ENCODE peak calls at places on chromosomes 4 and X, in seven cellular contexts. N is adrenal gland, H is kidney, P is HFFc6, Q is GM13977, M is mucosa of descending colon, E is omental fat pad. S is an unnamed sample.

GRCh38 chrX:150312931-150313330 is 50.2 kb upstream of the MAMLD1 start:
- DNase-seq in N (no peak), H (no peak), P (no peak), Q (no peak), M (no peak), E (no peak), S (no peak)

GRCh38 chr4:44145868-44146267 is 302.7 kb downstream of the KCTD8 start:
- DNase-seq in N (no peak), H (no peak), P (no peak), Q (no peak), M (no peak), E (no peak), S (no peak)

GRCh38 chrX:107818900-107819521 is 6.7 kb upstream of the MID2 start:
- DNase-seq in N (no peak), H (no peak), P (no peak), Q (no peak), M (no peak), E (no peak), S (no peak)

GRCh38 chrX:130654409-130654970 is 248.5 kb downstream of the ENOX2 start:
- DNase-seq in N (no peak), H (no peak), P (no peak), Q (no peak), M (no peak), E (no peak), S (no peak)

GRCh38 chr4:125421547-125421946 is 106.8 kb downstream of the FAT4 start:
- DNase-seq in N (no peak), H (no peak), P (no peak), Q (no peak), M (no peak), E (no peak), S (no peak)

GRCh38 chr4:93718233-93718632 is 110.3 kb upstream of the ATOH1 start:
- DNase-seq in N (no peak), H (no peak), P (no peak), Q (no peak), M (no peak), E (no peak), S (no peak)

GRCh38 chrX:68684291-68684918 is 36.9 kb downstream of the STARD8 start:
- DNase-seq in N (peak), H (peak), P (no peak), Q (no peak), M (peak), E (no peak), S (no peak)

GRCh38 chr4:102174800-102175199 is 170.5 kb downstream of the SLC39A8 start:
- DNase-seq in N (peak), H (no peak), P (peak), Q (no peak), M (no peak), E (no peak), S (no peak)

GRCh38 chrX:24371391-24371972 is 11.0 kb downstream of the SUPT20HL1 start:
- DNase-seq in N (peak), H (no peak), P (peak), Q (peak), M (no peak), E (peak), S (no peak)

GRCh38 chr4:26263165-26263564 is 57.6 kb upstream of the RBPJ start:
- DNase-seq in N (no peak), H (no peak), P (no peak), Q (no peak), M (no peak), E (no peak), S (no peak)

GRCh38 chr4:14446311-14446710 is 556.0 kb upstream of the CPEB2 start:
- DNase-seq in N (no peak), H (no peak), P (no peak), Q (no peak), M (no peak), E (no peak), S (no peak)

GRCh38 chr4:48470570-48470969 is 12.6 kb upstream of the SLC10A4 start:
- DNase-seq in N (no peak), H (no peak), P (no peak), Q (no peak), M (no peak), E (no peak), S (no peak)

GRCh38 chr4:176498857-176499256 is 179.1 kb downstream of the SPCS3 start:
- DNase-seq in N (no peak), H (no peak), P (no peak), Q (no peak), M (no peak), E (no peak), S (no peak)

GRCh38 chr4:148425327-148426110 is 16.7 kb downstream of the NR3C2 start:
- DNase-seq in N (no peak), H (no peak), P (no peak), Q (no peak), M (no peak), E (no peak), S (no peak)

GRCh38 chrX:134676440-134676839 is 18.2 kb upstream of the PLAC1 start:
- DNase-seq in N (no peak), H (no peak), P (peak), Q (no peak), M (no peak), E (no peak), S (no peak)

GRCh38 chr4:13615162-13615561 is 12.4 kb downstream of the BOD1L1 start:
- DNase-seq in N (no peak), H (no peak), P (no peak), Q (no peak), M (no peak), E (no peak), S (no peak)

GRCh38 chr4:153618831-153619230 is 65.2 kb upstream of the TLR2 start:
- DNase-seq in N (no peak), H (no peak), P (peak), Q (no peak), M (no peak), E (no peak), S (no peak)

GRCh38 chrX:49976682-49977197 is 54.3 kb downstream of the CLCN5 start:
- DNase-seq in N (no peak), H (no peak), P (no peak), Q (no peak), M (no peak), E (no peak), S (no peak)

GRCh38 chrX:115388879-115389278 is 99.4 kb downstream of the LUZP4 start:
- DNase-seq in N (no peak), H (no peak), P (no peak), Q (no peak), M (no peak), E (no peak), S (no peak)

GRCh38 chr4:8725845-8726244 is 133.3 kb downstream of the CPZ start:
- DNase-seq in N (peak), H (peak), P (no peak), Q (no peak), M (peak), E (no peak), S (peak)

GRCh38 chrX:94752434-94753169 is 1078.6 kb downstream of the FAM133A start:
- DNase-seq in N (no peak), H (no peak), P (no peak), Q (no peak), M (no peak), E (no peak), S (no peak)

GRCh38 chrX:2325076-2325784 is 175.5 kb downstream of the DHRSX start:
- DNase-seq in N (peak), H (peak), P (peak), Q (peak), M (peak), E (peak), S (no peak)

GRCh38 chr4:110196871-110197420 is 1.5 kb downstream of the ELOVL6 start:
- DNase-seq in N (peak), H (no peak), P (peak), Q (peak), M (peak), E (no peak), S (no peak)

GRCh38 chr4:61666248-61666647 is 466.1 kb downstream of the ADGRL3 start:
- DNase-seq in N (no peak), H (no peak), P (no peak), Q (no peak), M (no peak), E (no peak), S (no peak)

GRCh38 chr4:105894570-105895323 is 524 bp upstream of the NPNT start:
- DNase-seq in N (peak), H (no peak), P (no peak), Q (peak), M (peak), E (no peak), S (no peak)

GRCh38 chr4:156496797-156497196 is 474.8 kb downstream of the PDGFC start:
- DNase-seq in N (no peak), H (no peak), P (peak), Q (no peak), M (no peak), E (no peak), S (no peak)

GRCh38 chrX:133183806-133184205 is 34.3 kb downstream of the TFDP3 start:
- DNase-seq in N (no peak), H (no peak), P (no peak), Q (no peak), M (no peak), E (no peak), S (no peak)

GRCh38 chrX:8731579-8732395 is at the start of gene ANOS1:
- DNase-seq in N (peak), H (peak), P (no peak), Q (no peak), M (no peak), E (no peak), S (no peak)

GRCh38 chr4:5706486-5707290 is 1.7 kb downstream of the EVC2 start:
- DNase-seq in N (no peak), H (no peak), P (no peak), Q (no peak), M (no peak), E (no peak), S (no peak)

GRCh38 chrX:148530464-148531077 is 30.2 kb downstream of the AFF2 start:
- DNase-seq in N (peak), H (no peak), P (no peak), Q (no peak), M (no peak), E (no peak), S (no peak)

GRCh38 chr4:98546910-98547544 is 111.4 kb downstream of the TSPAN5 start:
- DNase-seq in N (no peak), H (no peak), P (peak), Q (no peak), M (no peak), E (no peak), S (no peak)
- TF ChIP-seq CTCF in N (no peak), H (no peak), P (peak), Q (no peak), M (no peak), E (no peak), S (no peak)

GRCh38 chr4:9765091-9765490 is 16.3 kb upstream of the DRD5 start:
- DNase-seq in N (peak), H (no peak), P (no peak), Q (peak), M (no peak), E (no peak), S (no peak)
- TF ChIP-seq CTCF in N (peak), H (peak), P (peak), Q (peak), M (peak), E (no peak), S (peak)

GRCh38 chr4:67700119-67700873 is 659 bp downstream of the UBA6 start:
- DNase-seq in N (no peak), H (no peak), P (peak), Q (peak), M (no peak), E (no peak), S (no peak)

GRCh38 chr4:67699603-67700002 is 1.4 kb downstream of the UBA6 start:
- DNase-seq in N (no peak), H (no peak), P (no peak), Q (no peak), M (peak), E (no peak), S (no peak)

GRCh38 chr4:67702166-67702565 is 1.2 kb upstream of the UBA6 start:
- DNase-seq in N (no peak), H (no peak), P (no peak), Q (no peak), M (no peak), E (no peak), S (no peak)

GRCh38 chr4:67697860-67698655 is 2.9 kb downstream of the UBA6 start:
- DNase-seq in N (no peak), H (no peak), P (no peak), Q (no peak), M (no peak), E (no peak), S (no peak)

DNA sequence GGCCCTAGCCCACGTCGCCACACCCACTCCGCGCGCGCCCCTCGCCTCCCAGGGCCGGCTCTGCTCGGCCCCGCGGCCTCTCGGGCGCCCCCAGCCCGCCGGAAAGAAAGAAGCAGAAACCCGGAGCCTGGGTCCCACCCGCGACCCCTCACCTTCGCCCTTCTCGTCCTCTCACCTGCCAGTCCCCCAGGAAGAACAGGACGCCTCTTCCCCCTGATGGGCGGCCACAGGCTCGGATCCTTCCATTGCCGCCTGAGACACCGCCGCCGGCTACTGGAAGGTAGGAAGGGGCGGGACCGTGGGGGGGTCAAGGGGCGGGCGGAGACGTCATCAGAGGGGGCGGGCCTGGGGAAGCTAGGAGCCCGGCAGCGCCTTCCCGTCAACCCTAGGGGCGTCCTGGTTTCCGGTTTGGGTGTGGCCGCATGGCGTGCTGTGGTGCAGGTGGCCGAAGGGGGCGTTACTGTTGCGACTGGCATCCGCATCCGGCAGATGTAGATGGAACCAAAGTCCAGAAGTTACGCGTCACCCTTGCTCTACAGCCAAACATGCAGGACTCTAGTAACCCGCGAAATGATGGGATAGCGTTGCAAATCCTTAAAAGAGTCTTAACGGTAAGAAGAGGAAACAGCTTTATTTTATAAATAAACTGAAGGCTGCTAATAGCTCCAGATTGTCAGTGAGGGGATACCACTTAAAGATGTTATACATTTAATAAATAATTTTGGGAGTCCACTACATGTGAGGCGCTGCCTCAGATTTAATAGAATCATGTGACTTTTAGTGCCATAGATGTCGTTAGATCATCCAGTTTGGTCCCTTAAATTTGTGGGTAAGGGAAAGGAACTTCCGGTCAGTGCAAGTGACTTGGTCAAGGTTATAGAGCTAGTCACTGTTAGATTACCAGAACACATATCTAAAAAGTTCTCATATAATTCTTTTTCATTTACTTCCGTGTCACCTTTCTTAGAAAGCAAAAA is at the start of gene UBA6:
- DNase-seq in N (peak), H (peak), P (peak), Q (peak), M (peak), E (peak), S (peak)
- TF ChIP-seq CTCF in N (peak), H (peak), P (peak), Q (peak), M (peak), E (no peak), S (peak)

GRCh38 chr4:88575222-88575621 is 17.1 kb upstream of the HERC3 start:
- DNase-seq in N (no peak), H (no peak), P (no peak), Q (no peak), M (no peak), E (no peak), S (no peak)

GRCh38 chr4:88569944-88570455 is 22.3 kb upstream of the HERC3 start:
- DNase-seq in N (no peak), H (no peak), P (no peak), Q (no peak), M (no peak), E (no peak), S (no peak)

GRCh38 chr4:88573286-88573994 is 18.8 kb upstream of the HERC3 start:
- DNase-seq in N (no peak), H (no peak), P (no peak), Q (no peak), M (no peak), E (no peak), S (no peak)

DNA sequence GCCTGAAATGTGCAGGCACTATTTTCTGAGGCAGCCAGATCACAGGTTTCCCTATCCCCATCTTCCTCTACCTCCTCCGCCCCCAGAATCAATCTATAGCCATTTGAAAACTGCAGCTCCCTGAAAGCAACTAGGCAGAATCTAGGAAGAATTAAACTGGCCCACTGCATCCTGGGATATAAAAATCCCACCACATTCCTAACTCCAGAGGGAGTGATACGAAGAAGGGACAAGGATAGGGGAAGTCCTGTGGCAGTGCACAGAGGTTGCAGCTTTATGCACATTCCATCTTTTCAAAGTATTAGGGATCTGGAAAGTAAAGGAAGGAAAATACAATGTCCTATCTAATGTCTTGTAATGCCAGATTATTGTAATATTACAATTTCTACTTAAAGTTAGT is 18.3 kb upstream of the HERC3 start:
- DNase-seq in N (no peak), H (no peak), P (peak), Q (no peak), M (no peak), E (no peak), S (no peak)
- TF ChIP-seq CTCF in N (no peak), H (no peak), P (peak), Q (no peak), M (no peak), E (no peak), S (peak)

GRCh38 chr4:37826282-37827029 is at the start of gene PGM2:
- DNase-seq in N (peak), H (peak), P (peak), Q (peak), M (peak), E (peak), S (peak)
- TF ChIP-seq CTCF in N (peak), H (no peak), P (peak), Q (no peak), M (no peak), E (no peak), S (peak)

GRCh38 chrX:17535229-17535628 is 160.2 kb downstream of the NHS start:
- DNase-seq in N (no peak), H (no peak), P (no peak), Q (peak), M (no peak), E (no peak), S (no peak)

GRCh38 chrX:17529349-17529748 is 154.3 kb downstream of the NHS start:
- DNase-seq in N (no peak), H (no peak), P (no peak), Q (no peak), M (no peak), E (no peak), S (no peak)

GRCh38 chrX:17527135-17527701 is 152.2 kb downstream of the NHS start:
- DNase-seq in N (peak), H (peak), P (no peak), Q (no peak), M (no peak), E (no peak), S (no peak)

GRCh38 chrX:17527932-17528331 is 152.9 kb downstream of the NHS start:
- DNase-seq in N (no peak), H (no peak), P (no peak), Q (no peak), M (no peak), E (no peak), S (no peak)

DNA sequence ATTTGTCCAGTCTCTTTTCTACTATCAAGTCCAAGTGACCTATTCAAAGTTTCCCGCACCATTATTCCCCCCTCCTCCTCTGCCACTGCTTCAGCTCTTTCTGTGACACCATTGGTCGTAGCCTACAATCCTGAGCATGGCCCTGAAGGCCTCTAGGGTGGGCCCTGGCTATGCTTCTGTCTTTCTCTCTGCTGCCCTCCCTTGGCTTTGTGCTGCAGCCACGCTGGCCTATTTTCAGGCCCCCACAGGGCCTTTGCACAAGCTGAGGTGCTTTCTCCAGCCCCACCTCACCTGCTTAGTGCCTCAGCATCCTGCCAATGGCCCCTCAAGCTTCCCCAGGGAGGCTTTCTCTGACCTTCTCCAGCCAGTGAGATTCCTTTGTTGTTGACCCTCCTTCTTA is 156.5 kb downstream of the NHS start:
- DNase-seq in N (no peak), H (no peak), P (no peak), Q (no peak), M (no peak), E (no peak), S (no peak)
- TF ChIP-seq CTCF in N (no peak), H (no peak), P (no peak), Q (no peak), M (no peak), E (no peak), S (no peak)

GRCh38 chr4:159284733-159285132 is 181.9 kb downstream of the RAPGEF2 start:
- DNase-seq in N (no peak), H (no peak), P (no peak), Q (no peak), M (no peak), E (no peak), S (no peak)

GRCh38 chr4:159282944-159283343 is 180.1 kb downstream of the RAPGEF2 start:
- DNase-seq in N (no peak), H (no peak), P (no peak), Q (no peak), M (no peak), E (no peak), S (no peak)

GRCh38 chr4:159280442-159281172 is 177.7 kb downstream of the RAPGEF2 start:
- DNase-seq in N (no peak), H (no peak), P (no peak), Q (no peak), M (no peak), E (no peak), S (no peak)

GRCh38 chr4:159281781-159282180 is 178.9 kb downstream of the RAPGEF2 start:
- DNase-seq in N (no peak), H (no peak), P (peak), Q (no peak), M (no peak), E (no peak), S (no peak)

DNA sequence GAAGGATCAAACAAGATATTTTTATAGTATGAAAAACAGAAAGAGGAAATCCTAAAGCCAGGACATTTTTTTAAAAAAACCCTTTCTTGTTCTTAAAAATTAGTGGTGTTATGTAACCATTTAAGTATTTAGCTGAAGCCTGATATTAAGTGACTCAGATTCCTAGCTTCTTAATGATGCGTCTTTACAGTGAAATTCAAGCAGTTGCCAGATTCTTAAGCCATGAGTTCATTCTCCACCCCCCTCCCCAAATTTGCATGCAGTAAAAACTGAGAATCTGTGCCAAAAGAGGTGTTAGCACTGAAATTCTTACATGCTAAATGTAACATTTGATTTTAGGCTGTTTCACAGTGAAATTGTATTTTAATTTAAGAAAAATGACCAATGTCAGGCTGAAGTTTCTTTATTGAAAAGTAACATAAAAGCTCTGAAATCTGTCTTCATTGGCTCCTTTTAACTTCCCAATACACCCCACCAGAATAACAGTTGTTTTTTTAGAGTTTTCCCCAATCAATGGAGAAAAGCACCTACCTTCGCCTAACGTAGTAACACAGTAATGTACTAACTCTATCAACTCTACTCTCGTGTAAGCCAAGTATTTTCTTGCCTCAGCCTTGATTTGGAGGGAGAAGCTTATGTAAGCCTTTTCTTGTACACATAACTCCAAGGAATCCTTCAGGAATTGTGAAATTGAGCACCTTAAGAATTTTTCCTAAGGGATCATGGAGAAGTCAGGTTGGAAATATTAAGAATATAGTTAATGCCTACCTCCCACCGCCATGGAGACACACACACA is 181.0 kb downstream of the RAPGEF2 start:
- DNase-seq in N (no peak), H (no peak), P (peak), Q (no peak), M (no peak), E (no peak), S (no peak)
- TF ChIP-seq CTCF in N (no peak), H (no peak), P (no peak), Q (no peak), M (no peak), E (no peak), S (no peak)

S was measured in chondrocyte.